ENCODE peak calls at places on chromosomes 2 and 18, in eight cellular contexts. One of them, this sample, is unnamed.
A peak's percentile ranks its signal among the peaks of the same experiment; 100 is the strongest.

GRCh38 chr2:37676274-37676673 is 4.8 kb upstream of the CDC42EP3 start:
- DNase-seq in cardiac muscle cell: no peak
- DNase-seq in fibroblast of the aortic adventitia: peak; percentile 50
- DNase-seq in psoas muscle: no peak
- DNase-seq in pancreas: no peak
- DNase-seq in left lung: no peak
- DNase-seq in testis: no peak
- DNase-seq in SJCRH30: no peak
- DNase-seq in this sample: peak; percentile 26

GRCh38 chr2:168661404-168661869 is 141.0 kb upstream of the NOSTRIN start:
- DNase-seq in cardiac muscle cell: no peak
- DNase-seq in SJCRH30: peak; percentile 37
- DNase-seq in psoas muscle: no peak
- DNase-seq in fibroblast of the aortic adventitia: no peak
- DNase-seq in pancreas: no peak
- DNase-seq in testis: peak; percentile 37
- DNase-seq in left lung: no peak
- DNase-seq in this sample: no peak

GRCh38 chr2:159968282-159968900 is 94.0 kb downstream of the PLA2R1 start:
- DNase-seq in testis: peak; percentile 38
- DNase-seq in psoas muscle: no peak
- DNase-seq in SJCRH30: peak; percentile 69
- DNase-seq in left lung: no peak
- DNase-seq in fibroblast of the aortic adventitia: peak; percentile 61
- DNase-seq in pancreas: no peak
- DNase-seq in cardiac muscle cell: peak; percentile 75
- DNase-seq in this sample: no peak

GRCh38 chr2:63048367-63049171 is 2.1 kb upstream of the OTX1 start:
- DNase-seq in testis: no peak
- DNase-seq in SJCRH30: no peak
- DNase-seq in psoas muscle: peak; percentile 29
- DNase-seq in left lung: no peak
- DNase-seq in pancreas: no peak
- DNase-seq in fibroblast of the aortic adventitia: no peak
- DNase-seq in cardiac muscle cell: no peak
- DNase-seq in this sample: no peak

GRCh38 chr2:146873646-146874259 is 971.1 kb upstream of the ACVR2A start:
- DNase-seq in testis: no peak
- DNase-seq in SJCRH30: no peak
- DNase-seq in cardiac muscle cell: no peak
- DNase-seq in psoas muscle: no peak
- DNase-seq in fibroblast of the aortic adventitia: no peak
- DNase-seq in left lung: no peak
- DNase-seq in pancreas: no peak
- DNase-seq in this sample: no peak

GRCh38 chr18:22489694-22490093 is 72.0 kb upstream of the CTAGE1 start:
- DNase-seq in psoas muscle: no peak
- DNase-seq in left lung: no peak
- DNase-seq in fibroblast of the aortic adventitia: peak; percentile 51
- DNase-seq in testis: no peak
- DNase-seq in pancreas: peak; percentile 48
- DNase-seq in SJCRH30: no peak
- DNase-seq in cardiac muscle cell: peak; percentile 44
- DNase-seq in this sample: no peak

GRCh38 chr2:102141915-102142828 is at the start of gene IL1R1:
- DNase-seq in left lung: peak; percentile 87
- DNase-seq in SJCRH30: no peak
- DNase-seq in cardiac muscle cell: peak; percentile 81
- DNase-seq in testis: peak; percentile 81
- DNase-seq in pancreas: peak; percentile 76
- DNase-seq in fibroblast of the aortic adventitia: peak; percentile 74
- DNase-seq in psoas muscle: peak; percentile 91
- DNase-seq in this sample: peak; percentile 61

GRCh38 chr18:53950545-53950944 is 273.9 kb downstream of the MBD2 start:
- DNase-seq in pancreas: no peak
- DNase-seq in psoas muscle: no peak
- DNase-seq in testis: no peak
- DNase-seq in SJCRH30: no peak
- DNase-seq in cardiac muscle cell: no peak
- DNase-seq in fibroblast of the aortic adventitia: no peak
- DNase-seq in left lung: no peak
- DNase-seq in this sample: no peak

GRCh38 chr2:190815223-190815622 is 65.4 kb upstream of the GLS start:
- DNase-seq in cardiac muscle cell: no peak
- DNase-seq in pancreas: no peak
- DNase-seq in fibroblast of the aortic adventitia: no peak
- DNase-seq in psoas muscle: no peak
- DNase-seq in left lung: no peak
- DNase-seq in testis: no peak
- DNase-seq in SJCRH30: no peak
- DNase-seq in this sample: no peak

GRCh38 chr2:11117776-11118175 is 37.5 kb upstream of the SLC66A3 start:
- DNase-seq in pancreas: no peak
- DNase-seq in cardiac muscle cell: no peak
- DNase-seq in testis: no peak
- DNase-seq in left lung: no peak
- DNase-seq in psoas muscle: no peak
- DNase-seq in SJCRH30: no peak
- DNase-seq in fibroblast of the aortic adventitia: no peak
- DNase-seq in this sample: no peak

GRCh38 chr2:11212645-11213044 is 57.4 kb downstream of the SLC66A3 start:
- DNase-seq in fibroblast of the aortic adventitia: no peak
- DNase-seq in pancreas: no peak
- DNase-seq in cardiac muscle cell: peak; percentile 5
- DNase-seq in testis: no peak
- DNase-seq in left lung: no peak
- DNase-seq in psoas muscle: no peak
- DNase-seq in SJCRH30: no peak
- DNase-seq in this sample: no peak

GRCh38 chr2:134988994-134989605 is 58.1 kb downstream of the MAP3K19 start:
- DNase-seq in SJCRH30: peak; percentile 61
- DNase-seq in testis: no peak
- DNase-seq in left lung: no peak
- DNase-seq in psoas muscle: no peak
- DNase-seq in cardiac muscle cell: peak; percentile 61
- DNase-seq in pancreas: no peak
- DNase-seq in fibroblast of the aortic adventitia: peak; percentile 61
- DNase-seq in this sample: peak; percentile 12

GRCh38 chr2:81894451-81894990 is 1590.0 kb upstream of the LRRTM1 start:
- DNase-seq in testis: no peak
- DNase-seq in fibroblast of the aortic adventitia: no peak
- DNase-seq in left lung: no peak
- DNase-seq in pancreas: no peak
- DNase-seq in psoas muscle: no peak
- DNase-seq in SJCRH30: peak; percentile 4
- DNase-seq in cardiac muscle cell: peak; percentile 15
- DNase-seq in this sample: no peak

GRCh38 chr2:81901017-81901416 is 1596.5 kb upstream of the LRRTM1 start:
- DNase-seq in psoas muscle: no peak
- DNase-seq in fibroblast of the aortic adventitia: no peak
- DNase-seq in left lung: no peak
- DNase-seq in pancreas: no peak
- DNase-seq in cardiac muscle cell: peak; percentile 5
- DNase-seq in testis: no peak
- DNase-seq in SJCRH30: peak; percentile 12
- DNase-seq in this sample: no peak

DNA sequence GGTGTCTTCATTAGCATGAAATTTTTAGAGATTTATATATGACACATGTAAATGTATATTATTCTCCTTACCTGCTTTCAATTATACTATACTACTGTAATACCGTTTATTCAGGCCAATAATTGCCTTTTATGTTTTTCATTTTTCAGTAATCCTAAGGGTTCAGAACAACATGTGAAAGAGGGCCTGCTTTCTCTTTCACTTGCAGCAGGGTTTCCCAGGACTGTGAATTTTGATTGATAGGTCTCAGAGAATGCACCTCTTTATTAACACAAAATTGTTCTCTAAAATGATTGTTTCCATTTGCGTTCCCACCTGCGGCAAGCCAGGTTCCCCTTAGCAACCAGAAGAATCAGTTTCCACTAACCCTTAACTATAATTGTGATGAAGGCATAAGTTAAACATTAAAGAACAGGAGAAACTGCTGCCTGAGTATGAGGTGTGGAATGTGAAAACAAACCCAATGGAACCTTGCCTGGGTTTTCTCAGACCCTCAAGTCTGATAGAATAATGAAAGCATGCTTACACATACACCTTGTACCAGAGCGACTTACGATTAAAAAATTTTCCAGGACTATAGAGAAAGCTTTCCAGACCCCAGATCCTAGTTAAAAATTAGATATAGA is 1591.2 kb upstream of the LRRTM1 start:
- DNase-seq in left lung: no peak
- DNase-seq in fibroblast of the aortic adventitia: no peak
- DNase-seq in psoas muscle: no peak
- DNase-seq in pancreas: no peak
- DNase-seq in SJCRH30: no peak
- DNase-seq in cardiac muscle cell: no peak
- DNase-seq in testis: no peak
- DNase-seq in this sample: no peak
- H3K4me3 ChIP-seq in left lung: no peak overlapping the region
- H3K4me3 ChIP-seq in fibroblast of the aortic adventitia: no peak overlapping the region
- H3K4me3 ChIP-seq in psoas muscle: no peak overlapping the region
- H3K4me3 ChIP-seq in pancreas: no peak overlapping the region
- H3K4me3 ChIP-seq in SJCRH30: no peak overlapping the region
- H3K4me3 ChIP-seq in cardiac muscle cell: no peak overlapping the region
- H3K4me3 ChIP-seq in testis: no peak overlapping the region
- H3K4me3 ChIP-seq in this sample: no peak overlapping the region

DNA sequence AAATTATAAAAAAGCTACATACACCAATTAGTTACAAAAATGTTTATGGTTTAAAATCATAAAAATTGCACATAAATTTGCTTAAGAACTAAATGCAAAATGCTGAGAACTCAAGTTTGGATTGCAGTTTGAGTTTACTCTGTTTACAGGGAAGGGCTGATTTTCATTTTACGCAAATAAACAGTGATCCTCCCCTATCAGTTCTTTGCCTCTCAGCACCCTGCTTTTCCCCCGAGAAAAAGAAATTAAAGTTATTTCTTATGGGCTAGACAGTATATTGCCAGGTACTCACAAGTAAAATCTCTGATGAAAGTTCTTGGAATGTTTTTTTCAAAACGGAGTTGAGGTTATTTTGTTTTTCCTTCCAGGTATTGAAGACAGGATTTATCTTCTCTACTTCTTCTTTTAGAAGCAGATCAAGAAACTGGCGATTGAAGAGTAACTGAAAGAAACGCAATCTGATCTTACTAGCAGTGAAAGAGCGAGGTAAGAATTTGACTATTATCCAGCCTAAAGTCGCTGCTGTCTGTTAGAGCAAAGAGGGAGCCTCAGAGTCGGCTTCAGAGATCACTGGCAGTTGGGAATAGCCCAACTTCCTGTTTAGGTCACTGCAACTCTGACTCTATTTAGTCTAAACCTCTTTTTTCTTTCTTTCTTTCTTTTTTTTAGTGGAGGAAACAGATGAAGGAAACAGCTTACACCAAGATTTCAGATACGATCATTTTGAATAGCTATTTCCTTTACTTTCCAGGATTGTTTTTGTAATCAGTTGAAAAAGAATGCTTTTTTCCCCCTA is at the start of gene TFPI:
- DNase-seq in left lung: peak; percentile 35
- DNase-seq in pancreas: no peak
- DNase-seq in psoas muscle: peak; percentile 33
- DNase-seq in testis: peak; percentile 44
- DNase-seq in fibroblast of the aortic adventitia: peak; percentile 80
- DNase-seq in SJCRH30: peak; percentile 91
- DNase-seq in cardiac muscle cell: peak; percentile 80
- DNase-seq in this sample: peak; percentile 28
- H3K4me3 ChIP-seq in left lung: peak within 1 kb of the TSS; percentile 54
- H3K4me3 ChIP-seq in pancreas: peak within 1 kb of the TSS; percentile 13
- H3K4me3 ChIP-seq in psoas muscle: peak within 1 kb of the TSS; percentile 72
- H3K4me3 ChIP-seq in testis: peak within 1 kb of the TSS; percentile 43
- H3K4me3 ChIP-seq in fibroblast of the aortic adventitia: peak within 1 kb of the TSS; percentile 75
- H3K4me3 ChIP-seq in SJCRH30: peak within 1 kb of the TSS; percentile 64
- H3K4me3 ChIP-seq in cardiac muscle cell: peak within 1 kb of the TSS; percentile 17
- H3K4me3 ChIP-seq in this sample: peak within 1 kb of the TSS; percentile 71

DNA sequence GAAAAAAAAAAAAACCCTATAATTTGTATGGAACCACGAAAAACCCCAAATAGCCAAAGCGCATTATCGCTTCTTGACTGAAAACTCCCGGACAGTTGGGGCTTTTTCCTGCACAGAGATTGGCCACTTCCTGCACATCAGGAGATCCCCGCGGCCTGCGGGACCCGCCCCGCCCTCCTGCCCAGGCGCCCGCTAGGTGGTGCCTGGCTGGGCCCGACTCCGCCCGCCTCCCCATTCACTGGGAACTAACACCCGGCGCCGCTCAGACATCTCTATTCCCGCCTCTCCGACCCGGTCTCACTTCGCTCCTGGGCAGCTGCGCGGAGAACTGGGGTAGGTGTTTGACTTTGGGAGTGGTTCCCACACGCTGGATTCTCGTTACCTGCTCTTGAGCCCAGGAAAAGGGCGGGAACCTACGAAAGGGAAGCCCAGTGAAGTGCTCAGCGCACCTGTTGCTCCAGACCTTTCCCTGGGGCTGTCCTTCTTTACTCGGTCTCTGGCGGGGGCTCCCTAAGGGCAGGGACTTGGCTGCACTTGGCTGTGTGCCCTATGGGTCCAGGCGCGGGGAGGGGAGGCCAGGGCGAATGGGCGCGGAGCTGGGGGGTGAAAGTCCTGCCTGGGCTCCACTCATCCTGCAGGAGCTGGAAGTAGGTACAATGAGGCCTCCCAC is at the start of gene HMSD:
- DNase-seq in fibroblast of the aortic adventitia: peak; percentile 16
- DNase-seq in pancreas: peak; percentile 29
- DNase-seq in left lung: peak; percentile 78
- DNase-seq in testis: peak; percentile 63
- DNase-seq in SJCRH30: no peak
- DNase-seq in cardiac muscle cell: peak; percentile 47
- DNase-seq in psoas muscle: no peak
- DNase-seq in this sample: no peak
- H3K4me3 ChIP-seq in fibroblast of the aortic adventitia: peak within 1 kb of the TSS; percentile 55
- H3K4me3 ChIP-seq in pancreas: no peak within 1 kb of the TSS
- H3K4me3 ChIP-seq in left lung: peak within 1 kb of the TSS; percentile 32
- H3K4me3 ChIP-seq in testis: peak within 1 kb of the TSS; percentile 38
- H3K4me3 ChIP-seq in SJCRH30: no peak within 1 kb of the TSS
- H3K4me3 ChIP-seq in cardiac muscle cell: peak within 1 kb of the TSS; percentile 15
- H3K4me3 ChIP-seq in psoas muscle: peak within 1 kb of the TSS; percentile 42
- H3K4me3 ChIP-seq in this sample: peak within 1 kb of the TSS; percentile 47

DNA sequence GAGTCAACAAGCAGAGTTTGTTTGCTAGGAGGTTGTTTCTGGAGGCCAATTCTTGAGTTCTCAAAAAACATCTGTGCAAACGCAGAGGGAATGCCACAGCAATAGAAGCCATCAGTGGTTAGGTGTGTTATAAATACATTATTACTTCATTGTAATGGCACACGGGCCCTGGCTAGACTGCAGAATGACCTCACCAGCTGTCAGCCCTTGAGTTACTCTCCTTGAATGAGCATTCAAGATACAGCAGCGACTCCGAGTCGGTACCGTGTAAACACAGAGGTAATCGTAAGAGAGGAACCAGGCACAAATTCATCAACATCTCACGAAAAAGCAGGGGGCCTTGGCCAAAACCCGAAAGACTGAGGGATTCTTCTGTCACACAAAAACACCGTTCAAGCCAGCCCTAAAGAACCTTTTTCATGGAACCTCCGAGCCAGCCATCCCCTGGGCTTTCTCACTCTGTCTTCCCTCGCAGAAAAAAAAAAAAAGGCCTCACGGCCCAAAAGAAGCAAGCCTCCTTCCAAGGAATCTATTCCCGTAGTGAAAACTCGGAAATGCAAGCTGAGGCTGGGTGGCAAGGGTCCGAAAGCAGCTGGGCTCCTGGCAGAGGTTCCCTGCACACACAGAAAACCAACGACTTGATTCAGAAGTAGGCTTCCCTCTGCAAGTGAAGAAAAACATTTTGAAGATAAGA is 133.7 kb upstream of the MEIS1 start:
- DNase-seq in pancreas: no peak
- DNase-seq in cardiac muscle cell: peak; percentile 2
- DNase-seq in SJCRH30: peak; percentile 65
- DNase-seq in fibroblast of the aortic adventitia: peak; percentile 48
- DNase-seq in left lung: no peak
- DNase-seq in psoas muscle: peak; percentile 68
- DNase-seq in testis: peak; percentile 19
- DNase-seq in this sample: peak; percentile 4
- H3K4me3 ChIP-seq in pancreas: no peak overlapping the region
- H3K4me3 ChIP-seq in cardiac muscle cell: no peak overlapping the region
- H3K4me3 ChIP-seq in SJCRH30: no peak overlapping the region
- H3K4me3 ChIP-seq in fibroblast of the aortic adventitia: no peak overlapping the region
- H3K4me3 ChIP-seq in left lung: no peak overlapping the region
- H3K4me3 ChIP-seq in psoas muscle: peak overlapping the region; percentile 45
- H3K4me3 ChIP-seq in testis: no peak overlapping the region
- H3K4me3 ChIP-seq in this sample: no peak overlapping the region